ENCODE peak calls at places on chromosomes 2 and 18, in five cellular contexts. A is iris pigment epithelial cell, Q is NCI-H1694 treated with DMSO at 0.1 percent for 48 hours, F is astrocyte of the spinal cord, D is activated T-cell treated with anti-CD3 and anti-CD28 coated beads for 48 hours. L is an unnamed sample.

GRCh38 chr2:153404792-153405191 is 73.8 kb downstream of the RPRM start:
- DNase-seq in Q (no peak), F (no peak), A (no peak), D (no peak), L (no peak)

GRCh38 chr2:29046321-29046720 is 28.0 kb downstream of the PCARE start:
- DNase-seq in D (no peak), F (no peak), Q (no peak), A (no peak), L (no peak)

GRCh38 chr2:196176142-196176738 is 4.9 kb upstream of the STK17B start:
- DNase-seq in D (peak), A (no peak), Q (no peak), F (no peak), L (no peak)

GRCh38 chr2:62147610-62148301 is 48.2 kb upstream of the B3GNT2 start:
- DNase-seq in Q (no peak), D (no peak), F (peak), A (peak), L (no peak)

GRCh38 chr2:124867247-124867646 is 842.2 kb downstream of the CNTNAP5 start:
- DNase-seq in D (no peak), A (no peak), Q (no peak), F (no peak), L (no peak)

GRCh38 chr2:151619337-151619989 is 114.8 kb downstream of the NEB start:
- DNase-seq in A (peak), Q (no peak), F (no peak), D (no peak), L (no peak)

GRCh38 chr2:64787698-64788097 is 134.0 kb upstream of the SERTAD2 start:
- DNase-seq in Q (no peak), D (no peak), F (no peak), A (peak), L (no peak)

GRCh38 chr2:158142568-158143332 is 41.1 kb downstream of the UPP2 start:
- DNase-seq in F (peak), Q (no peak), D (no peak), A (peak), L (no peak)

GRCh38 chr2:154623819-154624218 is 74.7 kb upstream of the KCNJ3 start:
- DNase-seq in Q (peak), D (no peak), F (peak), A (peak), L (peak)

GRCh38 chr18:38481576-38481975 is 916.0 kb upstream of the CELF4 start:
- DNase-seq in Q (no peak), F (no peak), A (no peak), D (no peak), L (no peak)

GRCh38 chr2:128625966-128626757 is 307.5 kb upstream of the HS6ST1 start:
- DNase-seq in D (no peak), F (no peak), A (no peak), Q (no peak), L (no peak)

GRCh38 chr18:24609249-24609648 is 148.8 kb downstream of the HRH4 start:
- DNase-seq in Q (no peak), F (no peak), D (no peak), A (no peak), L (no peak)

GRCh38 chr2:218291934-218292699 is at the start of gene TMBIM1:
- DNase-seq in D (peak), Q (no peak), A (peak), F (peak), L (no peak)

GRCh38 chr18:8332286-8332685 is 277.0 kb upstream of the RAB12 start:
- DNase-seq in D (no peak), F (no peak), Q (no peak), A (no peak), L (no peak)

GRCh38 chr2:43226558-43226954 is at the start of gene ZFP36L2:
- DNase-seq in Q (peak), A (peak), D (peak), F (peak), L (peak)

GRCh38 chr2:74526649-74527230 is 709 bp upstream of the DQX1 start:
- DNase-seq in Q (no peak), A (no peak), F (no peak), D (no peak), L (no peak)

GRCh38 chr2:162075689-162076132 is 1.7 kb upstream of the DPP4 start:
- DNase-seq in D (no peak), F (no peak), A (peak), Q (no peak), L (no peak)

GRCh38 chr2:54528311-54528945 is 72.3 kb downstream of the SPTBN1 start:
- DNase-seq in A (peak), Q (no peak), D (no peak), F (peak), L (no peak)

GRCh38 chr18:60295776-60296175 is 76.8 kb downstream of the MC4R start:
- DNase-seq in F (no peak), A (no peak), Q (no peak), D (no peak), L (no peak)

GRCh38 chr18:47997338-47997780 is 66.9 kb upstream of the SMAD2 start:
- DNase-seq in A (peak), Q (no peak), F (no peak), D (peak), L (no peak)

GRCh38 chr18:60022671-60023276 is 123.0 kb downstream of the PMAIP1 start:
- DNase-seq in D (no peak), F (peak), Q (no peak), A (peak), L (no peak)

GRCh38 chr2:109255594-109255993 is 126.6 kb downstream of the SH3RF3 start:
- DNase-seq in D (no peak), F (no peak), A (no peak), Q (no peak), L (no peak)

GRCh38 chr2:200405599-200406298 is 99.3 kb downstream of the SPATS2L start:
- DNase-seq in F (peak), A (peak), Q (no peak), D (no peak), L (peak)

GRCh38 chr2:159439421-159439820 is 152.9 kb upstream of the WDSUB1 start:
- DNase-seq in A (no peak), F (no peak), Q (no peak), D (no peak), L (no peak)

GRCh38 chr2:236157815-236158498 is 10.2 kb downstream of the GBX2 start:
- DNase-seq in D (no peak), Q (no peak), A (no peak), F (no peak), L (no peak)

GRCh38 chr2:205683179-205683978 is 1.1 kb downstream of the NRP2 start:
- DNase-seq in D (no peak), Q (no peak), F (peak), A (peak), L (no peak)

GRCh38 chr2:166138667-166139066 is 10.8 kb upstream of the SCN1A start:
- DNase-seq in D (no peak), F (no peak), Q (no peak), A (no peak), L (no peak)

GRCh38 chr2:225008179-225008829 is 34.0 kb downstream of the DOCK10 start:
- DNase-seq in A (no peak), Q (no peak), F (no peak), D (no peak), L (no peak)

GRCh38 chr2:79393806-79394484 is 118.9 kb upstream of the CTNNA2 start:
- DNase-seq in Q (no peak), F (peak), D (no peak), A (no peak), L (no peak)

GRCh38 chr18:67600181-67600631 is 83.7 kb upstream of the DSEL start:
- DNase-seq in Q (no peak), F (peak), D (no peak), A (peak), L (peak)

GRCh38 chr2:88027709-88028389 is 11.5 kb upstream of the RNU2-63P start:
- DNase-seq in A (no peak), F (no peak), Q (no peak), D (no peak), L (no peak)

GRCh38 chr18:57737661-57738060 is 65.5 kb downstream of the ATP8B1 start:
- DNase-seq in D (no peak), Q (no peak), A (peak), F (peak), L (no peak)

GRCh38 chr2:69509011-69509749 is 71.9 kb upstream of the NFU1 start:
- DNase-seq in A (no peak), F (no peak), D (no peak), Q (no peak), L (no peak)

GRCh38 chr18:63617049-63617995 is 26.7 kb downstream of the SERPINB4 start:
- DNase-seq in Q (no peak), D (no peak), A (no peak), F (no peak), L (no peak)

GRCh38 chr2:68244456-68244855 is 7.9 kb downstream of the PPP3R1 start:
- DNase-seq in A (no peak), F (no peak), D (no peak), Q (no peak), L (no peak)

L was measured in NCI-H524 treated with DMSO at 0.1 percent for 48 hours.